ENCODE peak calls at places on chromosome 19, in seven cellular contexts. Z is Right ventricle myocardium superior, I is renal cortical epithelial cell, S is HCEC 1CT, L is neural progenitor cell, P is right atrium auricular region, W is GM04504. H is an unnamed sample.

GRCh38 chr19:36604656-36605100 is 435 bp upstream of the ZNF382 start:
- DNase-seq in L (peak; percentile 54), P (peak; percentile 74), Z (peak; percentile 84), S (peak; percentile 15), I (peak; percentile 28), W (peak; percentile 14), H (no peak)

GRCh38 chr19:38550376-38550775 is 67.4 kb downstream of the MAP4K1 start:
- DNase-seq in Z (no peak), W (no peak), I (no peak), L (no peak), P (no peak), S (no peak), H (no peak)

GRCh38 chr19:18203408-18203862 is 407 bp downstream of the RAB3A start:
- DNase-seq in Z (peak; percentile 72), I (no peak), W (no peak), S (no peak), P (no peak), L (no peak), H (no peak)

GRCh38 chr19:33374406-33374703 is 846 bp downstream of the CEBPG start:
- DNase-seq in S (peak; percentile 22), W (no peak), Z (no peak), I (peak; percentile 23), P (no peak), L (peak; percentile 41), H (peak; percentile 26)

GRCh38 chr19:10543059-10543419 is 665 bp upstream of the ATG4D start:
- DNase-seq in L (peak; percentile 12), S (no peak), P (no peak), W (no peak), I (no peak), Z (no peak), H (no peak)

GRCh38 chr19:18418725-18419194 is 438 bp upstream of the SSBP4 start:
- DNase-seq in P (peak; percentile 78), W (no peak), Z (peak; percentile 70), S (no peak), I (no peak), L (no peak), H (no peak)

GRCh38 chr19:51491586-51491985 is 10.0 kb downstream of the SIGLEC12 start:
- DNase-seq in P (no peak), W (no peak), L (no peak), Z (no peak), S (no peak), I (no peak), H (no peak)

GRCh38 chr19:18416778-18417249 is 2.4 kb upstream of the SSBP4 start:
- DNase-seq in W (peak; percentile 82), I (peak; percentile 60), S (peak; percentile 90), L (peak; percentile 92), P (peak; percentile 94), Z (peak; percentile 95), H (peak; percentile 89)

GRCh38 chr19:33577947-33578346 is 43.8 kb upstream of the CHST8 start:
- DNase-seq in Z (no peak), I (no peak), P (no peak), S (no peak), L (no peak), W (no peak), H (no peak)

GRCh38 chr19:46976845-46977320 is 42.8 kb upstream of the NPAS1 start:
- DNase-seq in S (peak; percentile 17), I (peak; percentile 85), Z (peak; percentile 69), W (peak; percentile 69), L (peak; percentile 74), P (peak; percentile 80), H (peak; percentile 91)

GRCh38 chr19:16012552-16012951 is 63.7 kb upstream of the TPM4 start:
- DNase-seq in Z (no peak), S (no peak), P (no peak), W (no peak), L (no peak), I (no peak), H (no peak)

GRCh38 chr19:8423821-8424223 is 10.7 kb downstream of the MARCHF2 start:
- DNase-seq in Z (peak; percentile 95), L (no peak), W (peak; percentile 97), I (peak; percentile 97), S (peak; percentile 99), P (peak; percentile 97), H (peak; percentile 92)

GRCh38 chr19:10255358-10255757 is 3.3 kb downstream of the MRPL4 start:
- DNase-seq in P (no peak), L (no peak), S (no peak), Z (no peak), W (no peak), I (no peak), H (no peak)

GRCh38 chr19:37763488-37763887 is 15.9 kb downstream of the ZNF573 start:
- DNase-seq in S (peak; percentile 60), Z (no peak), W (no peak), P (no peak), L (no peak), I (no peak), H (no peak)

GRCh38 chr19:45952341-45952690 is 21.3 kb downstream of the NOVA2 start:
- DNase-seq in I (no peak), S (no peak), L (no peak), Z (no peak), W (no peak), P (no peak), H (no peak)

GRCh38 chr19:44623080-44623479 is 9.7 kb downstream of the IGSF23 start:
- DNase-seq in P (peak; percentile 60), I (peak; percentile 60), Z (no peak), W (peak; percentile 61), L (no peak), S (no peak), H (no peak)

GRCh38 chr19:55474269-55475265 is 1.9 kb upstream of the ZNF628 start:
- DNase-seq in S (no peak), L (peak; percentile 61), Z (no peak), W (no peak), P (no peak), I (peak; percentile 97), H (peak; percentile 75)

GRCh38 chr19:6412111-6412999 is 12.3 kb downstream of the KHSRP start:
- DNase-seq in L (peak; percentile 68), P (no peak), I (no peak), W (no peak), S (no peak), Z (no peak), H (peak; percentile 82)

GRCh38 chr19:44800461-44800860 is 8.4 kb upstream of the BCAM start:
- DNase-seq in W (peak; percentile 33), I (peak; percentile 54), Z (peak; percentile 91), S (peak; percentile 68), P (peak; percentile 83), L (peak; percentile 92), H (peak; percentile 95)

GRCh38 chr19:17255150-17255621 is 9.4 kb downstream of the USHBP1 start:
- DNase-seq in S (no peak), I (peak; percentile 71), L (no peak), P (no peak), Z (no peak), W (no peak), H (peak; percentile 39)

GRCh38 chr19:5466814-5467291 is 11.6 kb downstream of the ZNRF4 start:
- DNase-seq in S (no peak), P (no peak), I (no peak), Z (peak; percentile 68), W (no peak), L (no peak), H (no peak)